ENCODE peak calls at places on chromosome 2, in ten cellular contexts. L is left ventricle myocardium inferior, O is kidney glomerular epithelial cell, P is dermis blood vessel endothelial cell, G is body of pancreas, K is NCI-H187 treated with DMSO at 0.1 percent for 48 hours, X is choroid plexus epithelial cell, I is fibroblast of the aortic adventitia, Z is colonic mucosa, T is NCI-H510A. E is an unnamed sample.

GRCh38 chr2:81835318-81836000 is 1530.9 kb upstream of the LRRTM1 start:
- DNase-seq in L (no peak), O (no peak), P (no peak), G (no peak), K (no peak), X (peak; percentile 2), I (peak; percentile 7), Z (no peak), T (no peak), E (no peak)

GRCh38 chr2:161352718-161353117 is 44.5 kb downstream of the PSMD14 start:
- DNase-seq in L (no peak), O (peak; percentile 3), P (no peak), G (no peak), K (no peak), X (no peak), I (no peak), Z (no peak), T (no peak), E (no peak)

GRCh38 chr2:28356095-28356911 is 36.4 kb upstream of the FOSL2 start:
- DNase-seq in L (peak; percentile 96), O (peak; percentile 17), P (peak; percentile 90), G (peak; percentile 79), K (no peak), X (peak; percentile 79), I (peak; percentile 90), Z (peak; percentile 90), T (no peak), E (no peak)

GRCh38 chr2:190267302-190267701 is 52.3 kb downstream of the HIBCH start:
- DNase-seq in L (no peak), O (peak; percentile 54), P (peak; percentile 53), G (no peak), K (no peak), X (peak; percentile 86), I (peak; percentile 89), Z (no peak), T (no peak), E (no peak)

GRCh38 chr2:179186126-179186525 is 78.5 kb downstream of the SESTD1 start:
- DNase-seq in L (no peak), O (no peak), P (no peak), G (no peak), K (no peak), X (peak; percentile 50), I (peak; percentile 57), Z (no peak), T (no peak), E (no peak)

GRCh38 chr2:70982971-70983370 is 4.5 kb downstream of the ANKRD53 start:
- DNase-seq in L (no peak), O (no peak), P (no peak), G (no peak), K (no peak), X (no peak), I (no peak), Z (no peak), T (no peak), E (no peak)

GRCh38 chr2:176565641-176566323 is 296.5 kb downstream of the MTX2 start:
- DNase-seq in L (no peak), O (no peak), P (peak; percentile 97), G (peak; percentile 5), K (no peak), X (no peak), I (no peak), Z (no peak), T (peak; percentile 71), E (no peak)

GRCh38 chr2:30866974-30867373 is 59.7 kb upstream of the CAPN13 start:
- DNase-seq in L (no peak), O (no peak), P (no peak), G (no peak), K (no peak), X (no peak), I (no peak), Z (no peak), T (no peak), E (no peak)

GRCh38 chr2:777546-777945 is 100.3 kb upstream of the TMEM18 start:
- DNase-seq in L (no peak), O (no peak), P (no peak), G (no peak), K (no peak), X (no peak), I (no peak), Z (no peak), T (no peak), E (no peak)